ENCODE peak calls at places on chromosomes 7 and 10, in five cellular contexts. L is IMR-90, W is body of pancreas, Q is HCT116, S is prostate gland. E is an unnamed sample.

GRCh38 chr10:31458974-31459373 is 140.0 kb downstream of the ZEB1 start:
- DNase-seq in Q (no peak), L (no peak), S (no peak), W (no peak), E (no peak)

GRCh38 chr10:14560794-14561765 is 213.6 kb downstream of the FAM107B start:
- DNase-seq in Q (no peak), W (no peak), L (no peak), S (no peak), E (no peak)

GRCh38 chr7:27686315-27686714 is 23.6 kb upstream of the HIBADH start:
- DNase-seq in L (no peak), Q (no peak), S (no peak), W (no peak), E (no peak)

GRCh38 chr10:112217413-112218390 is 34.1 kb upstream of the GPAM start:
- DNase-seq in L (peak), Q (no peak), W (no peak), S (no peak), E (no peak)

GRCh38 chr7:103687981-103688380 is 242.0 kb upstream of the SLC26A5 start:
- DNase-seq in Q (no peak), L (no peak), W (no peak), S (no peak), E (no peak)

GRCh38 chr7:151073990-151074389 is 6.6 kb downstream of the FASTK start:
- DNase-seq in W (no peak), S (no peak), L (no peak), Q (no peak), E (no peak)

GRCh38 chr10:29908977-29909376 is 150.4 kb downstream of the JCAD start:
- DNase-seq in S (no peak), L (no peak), Q (no peak), W (no peak), E (no peak)

GRCh38 chr7:21617916-21618390 is 75.1 kb downstream of the DNAH11 start:
- DNase-seq in Q (no peak), L (peak), W (peak), S (peak), E (peak)

GRCh38 chr7:156069897-156070296 is 257.6 kb upstream of the SHH start:
- DNase-seq in Q (no peak), W (no peak), L (no peak), S (no peak), E (no peak)

GRCh38 chr7:29987821-29988317 is 1.7 kb downstream of the SCRN1 start:
- DNase-seq in L (peak), S (no peak), Q (peak), W (peak), E (peak)

GRCh38 chr10:44203535-44203934 is 181.4 kb downstream of the CXCL12 start:
- DNase-seq in S (no peak), Q (no peak), L (no peak), W (no peak), E (no peak)

GRCh38 chr10:98474628-98475027 is 27.9 kb upstream of the HPS1 start:
- DNase-seq in W (no peak), S (no peak), Q (no peak), L (no peak), E (no peak)

GRCh38 chr10:58781873-58782488 is 269.3 kb downstream of the BICC1 start:
- DNase-seq in S (peak), Q (peak), W (no peak), L (peak), E (peak)

GRCh38 chr7:128725524-128725923 is 13.6 kb upstream of the CALU start:
- DNase-seq in Q (no peak), W (no peak), S (no peak), L (no peak), E (no peak)

GRCh38 chr7:43650457-43651052 is 67.6 kb downstream of the STK17A start:
- DNase-seq in L (peak), Q (no peak), S (no peak), W (no peak), E (no peak)

GRCh38 chr7:149635561-149636329 is 137.6 kb downstream of the ZNF467 start:
- DNase-seq in S (no peak), L (no peak), Q (no peak), W (no peak), E (no peak)

GRCh38 chr10:69327463-69328345 is 49.4 kb downstream of the HK1 start:
- DNase-seq in S (peak), Q (no peak), L (peak), W (peak), E (no peak)

GRCh38 chr7:39453743-39454355 is 112.4 kb upstream of the YAE1 start:
- DNase-seq in L (peak), Q (peak), S (no peak), W (peak), E (no peak)

GRCh38 chr7:114689391-114689790 is 232.5 kb upstream of the MDFIC start:
- DNase-seq in L (no peak), W (no peak), S (no peak), Q (no peak), E (no peak)

GRCh38 chr10:76080406-76080805 is 649.0 kb downstream of the LRMDA start:
- DNase-seq in S (no peak), L (peak), Q (no peak), W (no peak), E (no peak)

GRCh38 chr10:70722820-70723424 is 50.6 kb downstream of the ADAMTS14 start:
- DNase-seq in Q (peak), L (peak), W (no peak), S (no peak), E (no peak)

GRCh38 chr10:63409465-63410027 is 56.2 kb downstream of the JMJD1C start:
- DNase-seq in W (no peak), S (no peak), Q (no peak), L (peak), E (no peak)

GRCh38 chr10:46536781-46537180 is 19.7 kb downstream of the GPRIN2 start:
- DNase-seq in S (no peak), L (no peak), W (no peak), Q (no peak), E (no peak)

GRCh38 chr10:46537309-46537708 is 19.1 kb downstream of the GPRIN2 start:
- DNase-seq in L (no peak), W (no peak), Q (no peak), S (no peak), E (no peak)

GRCh38 chr10:46534828-46535524 is 21.5 kb downstream of the GPRIN2 start:
- DNase-seq in Q (no peak), L (no peak), S (no peak), W (no peak), E (no peak)

GRCh38 chr10:46538155-46538554 is 18.3 kb downstream of the GPRIN2 start:
- DNase-seq in L (no peak), Q (no peak), S (no peak), W (peak), E (no peak)

DNA sequence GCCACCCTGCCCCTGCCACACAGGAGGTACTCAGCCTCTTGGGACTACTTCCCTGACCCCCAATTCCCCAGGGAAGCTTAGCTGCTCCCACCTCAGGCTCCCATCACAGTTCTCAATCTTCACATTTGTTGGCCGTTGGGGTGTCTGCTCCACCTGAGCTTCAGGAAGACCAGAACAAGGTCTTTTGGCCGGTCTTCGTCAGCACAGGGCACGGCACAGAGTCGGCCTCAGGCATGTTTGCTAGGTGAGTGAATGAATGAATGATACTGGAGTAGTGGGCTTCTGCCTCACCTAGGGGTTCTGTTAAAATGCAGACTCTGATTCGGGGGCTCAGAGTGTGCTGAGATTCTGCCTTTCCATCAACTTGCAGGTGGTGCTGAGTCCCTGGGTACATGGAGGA is 20.3 kb downstream of the GPRIN2 start:
- DNase-seq in L (no peak), W (no peak), Q (no peak), S (no peak), E (no peak)
- TF ChIP-seq POLR2A in L (no peak), W (no peak), Q (no peak), S (no peak), E (no peak)

DNA sequence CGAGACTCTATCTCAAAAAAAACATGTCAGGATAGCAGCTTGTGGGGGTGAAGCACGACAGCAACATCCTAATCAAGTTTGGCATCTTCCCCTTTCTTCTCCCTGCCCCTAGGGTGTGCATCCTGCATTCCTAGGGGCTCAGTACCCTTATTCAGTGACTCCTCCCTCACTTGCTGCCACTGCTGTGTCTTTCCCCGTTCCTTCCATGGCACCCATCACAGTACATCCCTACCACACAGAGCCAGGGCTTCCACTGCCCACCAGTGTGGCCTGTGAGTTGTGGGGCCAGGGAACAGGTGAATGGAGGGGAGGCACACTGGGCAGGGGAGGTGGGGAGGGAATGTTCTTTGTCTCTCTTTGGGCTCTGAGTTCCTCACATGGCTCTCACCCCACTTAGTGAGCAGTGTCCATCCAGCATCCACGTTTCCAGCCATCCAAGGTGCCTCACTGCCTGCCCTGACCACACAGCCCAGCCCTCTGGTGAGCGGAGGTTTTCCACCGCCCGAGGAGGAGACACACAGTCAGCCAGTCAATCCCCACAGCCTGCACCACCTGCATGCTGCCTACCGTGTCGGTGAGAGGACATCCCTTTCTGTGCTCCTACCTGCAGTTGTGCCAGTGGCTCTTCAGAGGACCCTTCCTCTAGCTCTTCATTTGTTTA is 11.4 kb downstream of the NDST2 start:
- DNase-seq in L (no peak), S (no peak), Q (no peak), W (no peak), E (no peak)
- TF ChIP-seq POLR2A in L (no peak), S (no peak), Q (no peak), W (no peak), E (no peak)

DNA sequence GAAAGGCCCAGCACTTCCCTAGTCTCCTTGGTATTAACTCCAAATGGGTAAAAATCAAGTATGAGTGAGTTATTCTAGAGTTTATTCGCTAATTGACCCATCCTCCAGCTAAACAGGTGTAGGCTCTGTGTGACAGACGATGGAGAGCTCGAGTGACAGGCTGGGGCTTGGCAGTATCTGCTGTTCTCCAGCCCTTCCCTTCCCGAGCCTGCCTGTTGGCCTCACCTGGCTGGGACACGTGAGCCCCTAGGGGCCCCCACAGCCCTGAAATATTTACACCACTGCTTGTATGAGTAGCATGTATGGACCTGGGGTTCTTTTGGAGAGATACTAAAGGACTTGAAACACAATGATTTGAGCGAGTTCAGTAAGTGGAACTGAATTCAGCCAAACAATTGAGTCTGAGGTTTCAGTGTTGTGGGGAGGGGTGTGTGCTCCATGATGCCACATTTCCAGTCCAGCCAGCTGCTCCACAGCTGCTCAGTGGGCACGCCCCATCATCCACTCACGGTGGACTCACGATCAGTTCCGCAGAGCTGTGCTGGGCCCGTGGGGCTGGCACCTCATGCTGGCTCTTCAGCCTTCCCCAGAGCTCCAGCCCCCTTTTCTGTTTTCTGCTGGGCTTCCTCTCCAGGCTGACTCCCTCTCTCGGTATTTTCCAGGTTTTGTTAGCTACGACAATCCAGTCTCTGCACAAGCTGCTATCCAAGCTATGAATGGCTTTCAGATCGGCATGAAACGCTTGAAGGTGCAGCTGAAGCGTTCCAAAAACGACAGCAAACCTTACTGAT is 283.0 kb downstream of the USP6NL start:
- DNase-seq in W (no peak), L (no peak), S (no peak), Q (no peak), E (no peak)
- TF ChIP-seq POLR2A in W (no peak), L (no peak), S (no peak), Q (no peak), E (no peak)

GRCh38 chr7:130988443-130988842 is 254.4 kb upstream of the KLF14 start:
- DNase-seq in W (no peak), S (no peak), L (peak), Q (no peak), E (no peak)

GRCh38 chr7:130987092-130987491 is 253.1 kb upstream of the KLF14 start:
- DNase-seq in S (no peak), W (no peak), L (no peak), Q (no peak), E (no peak)

GRCh38 chr7:130993671-130994365 is 259.8 kb upstream of the KLF14 start:
- DNase-seq in W (no peak), S (no peak), L (no peak), Q (no peak), E (no peak)

GRCh38 chr7:130989006-130989795 is 255.2 kb upstream of the KLF14 start:
- DNase-seq in L (no peak), W (no peak), Q (no peak), S (peak), E (no peak)

DNA sequence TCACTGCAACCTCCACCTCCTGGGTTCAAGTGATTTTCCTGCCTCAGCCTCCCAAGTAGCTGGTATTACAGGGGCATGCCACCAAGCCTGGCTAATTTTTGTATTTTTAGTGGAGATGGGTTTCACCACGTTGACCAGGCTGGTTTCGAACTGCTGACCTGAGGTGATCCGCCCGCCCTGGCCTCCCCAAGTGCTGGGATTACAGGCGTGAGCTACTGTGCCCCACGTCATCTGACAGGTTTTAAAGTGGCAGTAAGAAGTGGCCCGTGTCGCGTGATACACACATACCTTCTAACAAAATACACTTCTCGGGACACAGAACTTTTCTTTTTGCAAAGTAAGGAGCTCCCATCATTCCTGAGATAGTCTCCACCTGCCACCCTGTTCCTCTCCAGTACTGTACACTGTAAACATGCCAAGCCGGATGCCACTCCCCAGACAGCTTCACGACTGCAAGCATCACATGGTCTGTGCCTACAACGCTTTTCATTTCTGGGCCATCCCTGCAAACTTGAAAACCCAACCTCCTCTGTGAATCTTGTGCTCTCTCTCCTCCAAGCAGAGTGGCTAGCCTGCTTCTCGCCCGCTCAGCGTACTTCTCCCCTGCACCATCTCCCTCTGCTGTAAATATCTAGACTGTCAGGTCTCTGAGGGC is 256.3 kb upstream of the KLF14 start:
- DNase-seq in L (no peak), W (no peak), Q (no peak), S (peak), E (no peak)
- TF ChIP-seq POLR2A in L (no peak), W (no peak), Q (no peak), S (no peak), E (no peak)

GRCh38 chr7:122143751-122144711 is at the start of gene AASS:
- DNase-seq in S (peak), W (peak), Q (peak), L (peak), E (peak)
- TF ChIP-seq POLR2A in S (peak), W (peak), Q (no peak), L (peak), E (peak)

GRCh38 chr10:92594194-92594593 is 1.3 kb downstream of the KIF11 start:
- DNase-seq in L (no peak), Q (no peak), W (no peak), S (no peak), E (no peak)

GRCh38 chr10:92593553-92594046 is 670 bp downstream of the KIF11 start:
- DNase-seq in S (no peak), W (no peak), Q (no peak), L (no peak), E (no peak)

GRCh38 chr10:92592761-92593552 is at the start of gene KIF11:
- DNase-seq in S (peak), Q (peak), L (peak), W (peak), E (peak)

GRCh38 chr10:92590623-92591549 is 2.0 kb upstream of the KIF11 start:
- DNase-seq in S (peak), L (peak), W (peak), Q (peak), E (peak)

DNA sequence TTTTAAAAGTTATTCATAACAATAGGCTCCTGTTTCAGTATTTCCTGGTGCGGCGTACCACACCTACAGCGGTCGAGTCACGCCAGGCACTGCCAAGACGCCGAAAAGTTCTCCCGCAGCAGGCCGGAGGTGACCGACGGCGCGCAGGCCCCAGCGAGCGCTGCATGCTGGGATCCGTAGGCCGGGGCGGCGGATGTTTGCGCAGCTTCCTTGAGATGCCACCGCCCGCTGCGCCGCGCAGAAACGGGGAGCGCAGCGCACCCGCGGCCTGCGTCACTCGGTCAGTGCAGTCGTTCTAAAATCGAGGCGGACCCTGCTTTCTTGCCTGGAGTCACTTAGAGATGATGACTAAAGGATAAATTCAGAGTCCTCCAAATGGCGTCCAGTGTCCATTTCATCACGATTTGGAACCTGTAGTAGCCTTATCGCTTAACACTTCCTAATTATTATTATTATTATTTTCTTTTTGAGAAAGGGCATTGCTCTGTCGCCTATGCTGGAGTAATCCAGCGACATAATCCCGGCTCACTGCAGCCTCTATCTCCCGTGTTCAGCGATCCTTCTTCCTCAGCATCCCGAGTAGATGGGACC is 1.3 kb upstream of the KIF11 start:
- DNase-seq in S (peak), L (peak), W (peak), Q (peak), E (peak)
- TF ChIP-seq POLR2A in S (peak), L (peak), W (peak), Q (peak), E (peak)

DNA sequence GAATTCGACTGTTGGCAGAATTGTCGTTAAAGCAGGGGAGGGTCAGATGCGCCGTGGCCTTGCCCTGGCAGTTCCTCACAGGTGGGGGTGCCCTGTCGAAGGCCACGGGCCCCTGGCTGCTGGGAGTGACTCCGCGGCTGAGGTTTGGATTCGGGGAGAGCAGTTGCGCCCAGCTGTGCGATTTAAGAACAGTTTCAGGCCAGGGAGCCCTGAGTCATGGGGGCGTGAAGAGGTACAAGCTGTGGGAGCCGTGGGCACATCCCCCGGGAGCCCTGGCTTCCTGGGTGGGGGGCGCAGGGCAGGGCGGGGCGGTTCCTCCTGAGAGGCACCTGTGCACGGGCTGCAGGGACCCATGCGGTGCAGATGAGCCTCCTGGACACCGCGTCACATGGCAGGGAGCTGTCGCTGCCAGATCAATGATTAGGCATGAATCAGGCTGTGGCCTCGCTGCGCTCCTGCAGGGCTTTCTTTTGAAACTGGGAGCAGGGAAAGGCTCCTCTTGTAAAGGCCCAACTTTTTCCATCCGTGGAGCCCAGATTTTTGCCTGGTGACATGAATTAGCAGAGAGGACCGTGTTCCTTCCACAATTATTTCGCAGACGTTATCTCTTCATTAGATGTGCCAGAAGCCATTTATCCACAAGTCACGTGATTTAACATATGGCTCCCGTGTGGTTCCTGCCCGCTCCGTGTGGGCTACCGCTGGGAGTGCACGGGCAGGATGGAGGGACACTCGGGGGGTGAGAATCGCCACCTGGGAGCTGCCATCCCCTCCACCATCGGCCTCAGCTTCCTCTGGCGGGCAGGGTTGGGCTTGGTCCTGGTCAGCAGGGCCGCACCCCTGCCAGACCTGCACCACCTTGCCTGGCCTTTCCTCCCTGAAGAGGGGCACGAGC is 918 bp downstream of the PWWP2B start:
- DNase-seq in S (no peak), W (peak), Q (no peak), L (peak), E (no peak)
- TF ChIP-seq POLR2A in S (no peak), W (peak), Q (no peak), L (peak), E (no peak)

E was measured in tibial nerve.